ENCODE peak calls at places on chromosomes 1 and 21, in five cellular contexts. M is HCT116, Z is K562, D is HepG2, N is GM12878. U is an unnamed sample.

GRCh38 chr1:89466307-89466925 is 58.2 kb upstream of the LRRC8B start:
- DNase-seq in Z (no peak), D (no peak), N (no peak), M (no peak), U (no peak)

GRCh38 chr1:211711313-211711712 is 35.9 kb upstream of the NEK2 start:
- DNase-seq in N (no peak), D (no peak), Z (peak), M (no peak), U (no peak)

GRCh38 chr1:180916012-180916770 is 3.5 kb downstream of the KIAA1614 start:
- DNase-seq in D (no peak), N (no peak), M (no peak), Z (no peak), U (no peak)

GRCh38 chr1:66446261-66447001 is 87.5 kb upstream of the SGIP1 start:
- DNase-seq in N (peak), M (peak), D (peak), Z (peak), U (peak)

GRCh38 chr1:182193908-182194550 is 132.5 kb upstream of the ZNF648 start:
- DNase-seq in Z (no peak), D (no peak), N (no peak), M (no peak), U (no peak)

GRCh38 chr1:164768619-164769018 is 209.6 kb downstream of the PBX1 start:
- DNase-seq in N (no peak), Z (no peak), D (no peak), M (no peak), U (no peak)

GRCh38 chr1:38029081-38029681 is 16.6 kb downstream of the UTP11 start:
- DNase-seq in M (no peak), Z (peak), N (no peak), D (no peak), U (peak)

GRCh38 chr21:26167593-26167992 is 3.0 kb downstream of the APP start:
- DNase-seq in Z (no peak), N (no peak), D (no peak), M (no peak), U (peak)

GRCh38 chr1:27604579-27605299 is 795 bp upstream of the AHDC1 start:
- DNase-seq in D (no peak), M (no peak), Z (peak), N (no peak), U (peak)

DNA sequence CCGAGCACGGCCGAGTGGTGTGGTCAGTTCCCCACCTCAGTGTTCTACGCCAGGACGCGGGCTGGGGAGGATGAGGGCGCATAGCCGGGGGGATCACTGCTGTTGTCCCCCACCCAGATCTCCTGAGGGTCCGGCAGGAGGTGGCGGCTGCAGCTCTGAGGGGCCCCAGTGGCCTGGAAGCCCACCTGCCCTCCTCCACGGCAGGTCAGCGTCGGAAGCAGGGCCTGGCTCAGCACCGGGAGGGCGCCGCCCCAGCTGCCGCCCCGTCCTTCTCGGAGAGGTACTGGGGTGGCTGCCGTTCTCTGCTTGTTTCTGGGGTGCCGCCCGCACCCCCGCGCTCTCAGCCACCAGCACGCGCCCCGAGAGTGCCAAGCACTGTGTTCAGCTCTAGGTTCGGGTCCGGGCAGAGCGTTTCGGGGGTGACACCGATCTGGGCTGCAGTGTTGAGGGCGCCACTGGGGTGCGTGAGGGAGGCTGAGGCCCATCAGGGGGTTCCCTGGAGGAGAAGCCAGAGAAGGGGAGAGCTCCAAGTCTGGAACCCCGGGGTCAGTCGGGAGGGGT is 17.4 kb downstream of the SAMD11 start:
- DNase-seq in M (no peak), D (no peak), Z (no peak), N (no peak), U (no peak)
- TF ChIP-seq EZH2 in M (no peak), D (peak), Z (no peak), N (no peak), U (no peak)

GRCh38 chr1:11594625-11595024 is 59.6 kb downstream of the FBXO2 start:
- DNase-seq in M (no peak), Z (no peak), N (no peak), D (no peak), U (no peak)

GRCh38 chr1:11596295-11596694 is 57.9 kb downstream of the FBXO2 start:
- DNase-seq in N (no peak), D (no peak), M (no peak), Z (no peak), U (no peak)

GRCh38 chr1:11595287-11595686 is 58.9 kb downstream of the FBXO2 start:
- DNase-seq in N (no peak), Z (no peak), M (no peak), D (no peak), U (peak)

GRCh38 chr1:11600901-11601300 is 53.3 kb downstream of the FBXO2 start:
- DNase-seq in D (no peak), Z (no peak), M (no peak), N (no peak), U (no peak)

GRCh38 chr1:11598461-11598860 is 55.8 kb downstream of the FBXO2 start:
- DNase-seq in Z (no peak), D (no peak), M (no peak), N (no peak), U (no peak)
- TF ChIP-seq REST in Z (no peak), D (no peak), M (no peak), N (no peak), U (no peak)

GRCh38 chr1:4796161-4796998 is 142.0 kb downstream of the AJAP1 start:
- DNase-seq in Z (no peak), N (peak), M (no peak), D (no peak), U (no peak)
- H3K4me2 ChIP-seq in Z (no peak), N (peak), M (no peak), D (no peak), U (no peak)

DNA sequence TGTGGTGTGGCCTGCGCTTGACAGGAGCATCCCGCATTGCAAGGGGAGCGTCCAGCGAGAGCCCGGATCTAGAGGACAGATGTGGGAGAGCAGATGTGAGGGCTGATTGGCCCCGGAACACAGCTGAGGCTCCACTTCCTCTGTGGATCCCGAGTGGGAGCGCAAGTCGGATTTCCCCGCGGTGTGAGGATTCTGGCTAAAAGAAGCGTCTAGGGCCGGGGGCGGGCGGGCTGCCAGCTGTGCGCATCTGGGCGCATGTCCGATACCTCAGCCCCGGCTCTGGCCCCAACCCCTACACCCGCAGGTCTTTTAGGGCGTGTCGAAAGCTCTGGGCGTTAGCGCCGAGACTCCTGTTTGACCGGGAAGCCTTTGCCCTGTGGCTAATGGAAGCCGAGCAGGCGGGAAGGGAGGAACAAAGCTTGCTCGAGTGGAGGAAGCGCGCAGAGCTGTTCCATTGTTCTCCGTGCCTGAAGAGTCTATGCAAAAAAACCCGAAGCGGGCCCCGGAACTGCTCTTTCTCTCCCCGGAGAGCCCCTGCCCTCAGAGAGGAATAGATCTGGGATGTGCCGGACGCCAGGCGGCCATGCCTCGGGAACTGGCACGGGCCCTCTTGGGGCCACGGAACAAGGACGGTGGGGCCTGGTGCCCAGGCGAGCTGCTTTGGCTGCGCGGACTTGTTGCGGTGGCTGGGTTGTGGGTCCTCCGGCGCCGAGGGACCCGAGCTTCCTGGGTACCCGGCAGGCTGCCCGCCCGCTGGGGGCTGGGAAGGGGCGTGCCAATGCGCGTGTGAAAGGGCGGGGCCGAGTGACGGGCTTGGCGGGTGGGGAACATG is 111.1 kb downstream of the NAV1 start:
- DNase-seq in N (no peak), M (peak), D (no peak), Z (peak), U (peak)
- TF ChIP-seq EZH2 in N (no peak), M (no peak), D (no peak), Z (no peak), U (no peak)

GRCh38 chr1:111290640-111291039 is at the start of gene CHIA:
- DNase-seq in N (no peak), Z (no peak), M (no peak), D (no peak), U (no peak)
- TF ChIP-seq REST in N (no peak), Z (no peak), M (no peak), D (no peak), U (no peak)

GRCh38 chr1:71044833-71045232 is 2.8 kb downstream of the PTGER3 start:
- DNase-seq in M (no peak), N (no peak), D (no peak), Z (peak), U (no peak)
- H3K4me2 ChIP-seq in M (no peak), N (no peak), D (no peak), Z (peak), U (no peak)

GRCh38 chr1:162561616-162562451 is at the start of gene UAP1:
- DNase-seq in D (no peak), N (no peak), Z (no peak), M (no peak), U (peak)
- TF ChIP-seq EZH2 in D (no peak), N (no peak), Z (no peak), M (no peak), U (no peak)

GRCh38 chr1:170351368-170351946 is 180.5 kb upstream of the GORAB start:
- DNase-seq in Z (no peak), M (no peak), D (no peak), N (no peak), U (no peak)
- TF ChIP-seq REST in Z (no peak), M (no peak), D (no peak), N (no peak), U (no peak)

GRCh38 chr1:99766378-99766800 is at the start of gene FRRS1:
- DNase-seq in M (peak), N (peak), Z (peak), D (peak), U (peak)
- H3K4me2 ChIP-seq in M (peak), N (peak), Z (peak), D (peak), U (peak)

DNA sequence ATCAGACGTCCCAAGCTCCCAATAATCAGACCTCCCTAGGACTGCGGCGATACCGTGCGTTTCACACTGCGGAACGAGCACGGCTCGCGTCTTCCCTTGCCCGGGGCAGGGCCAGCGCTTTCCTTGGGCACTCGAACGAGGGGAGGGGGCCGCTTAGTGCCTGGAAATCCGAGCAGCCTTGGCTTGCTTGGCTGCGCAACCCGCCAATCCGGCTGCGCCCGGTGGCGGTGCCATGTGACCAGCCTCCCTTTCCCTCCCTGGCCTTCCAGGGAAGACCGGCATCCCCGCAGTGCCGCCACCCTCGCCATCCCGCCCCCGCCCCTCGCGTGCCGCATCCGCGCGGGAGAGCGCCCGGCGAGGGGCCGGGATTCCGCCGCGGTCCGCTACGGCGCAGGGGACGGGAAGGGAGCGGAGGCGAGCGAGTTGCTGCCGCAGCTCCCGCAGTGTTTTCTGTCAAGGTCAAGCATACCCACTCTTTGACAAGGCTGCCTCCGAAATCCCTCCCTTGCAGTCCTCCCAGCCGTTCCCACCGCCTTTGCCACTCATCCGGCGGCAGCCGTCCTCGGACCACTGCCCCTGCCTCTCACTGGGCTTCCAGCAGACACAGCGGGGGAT is 8.3 kb upstream of the RNF19B start:
- DNase-seq in N (no peak), Z (no peak), M (no peak), D (no peak), U (peak)
- TF ChIP-seq EZH2 in N (no peak), Z (no peak), M (no peak), D (peak), U (no peak)